ENCODE peak calls at places on chromosomes 2 and 18, in seven cellular contexts. O, F, P, V, L, U and W are unnamed samples.

GRCh38 chr18:500556-501405 is at the start of gene COLEC12:
- DNase-seq in O (peak; percentile 32), F (no peak), P (peak; percentile 21), V (no peak), L (peak; percentile 20), U (peak; percentile 58), W (peak; percentile 50)

GRCh38 chr2:63627866-63628265 is 39.1 kb downstream of the MDH1 start:
- DNase-seq in O (no peak), F (no peak), P (no peak), V (no peak), L (no peak), U (no peak), W (no peak)

GRCh38 chr18:37567061-37567993 is 1.7 kb upstream of the CELF4 start:
- DNase-seq in O (no peak), F (no peak), P (no peak), V (no peak), L (no peak), U (no peak), W (no peak)

GRCh38 chr18:32366586-32367538 is 103.8 kb downstream of the GAREM1 start:
- DNase-seq in O (no peak), F (no peak), P (no peak), V (no peak), L (peak; percentile 54), U (no peak), W (no peak)

GRCh38 chr2:172102159-172102857 is 392 bp downstream of the DLX2 start:
- DNase-seq in O (no peak), F (no peak), P (no peak), V (peak; percentile 89), L (peak; percentile 95), U (no peak), W (no peak)

GRCh38 chr2:204234879-204235278 is 298.3 kb downstream of the ICOS start:
- DNase-seq in O (peak; percentile 36), F (no peak), P (no peak), V (no peak), L (peak; percentile 4), U (no peak), W (no peak)

GRCh38 chr2:217331577-217332139 is 471.8 kb upstream of the TNP1 start:
- DNase-seq in O (no peak), F (no peak), P (no peak), V (no peak), L (no peak), U (peak; percentile 11), W (no peak)

GRCh38 chr2:28717339-28717758 is 34.3 kb upstream of the PPP1CB start:
- DNase-seq in O (peak; percentile 75), F (no peak), P (peak; percentile 60), V (peak; percentile 12), L (peak; percentile 93), U (no peak), W (peak; percentile 44)

GRCh38 chr2:133414486-133415209 is 153.6 kb downstream of the NCKAP5 start:
- DNase-seq in O (no peak), F (no peak), P (no peak), V (no peak), L (no peak), U (no peak), W (no peak)

GRCh38 chr2:121038831-121039230 is 246.2 kb downstream of the TFCP2L1 start:
- DNase-seq in O (no peak), F (no peak), P (no peak), V (no peak), L (no peak), U (no peak), W (no peak)

GRCh38 chr2:100976634-100977391 is 25.3 kb upstream of the RPL31 start:
- DNase-seq in O (no peak), F (no peak), P (no peak), V (no peak), L (peak; percentile 56), U (no peak), W (no peak)

GRCh38 chr18:48770243-48770642 is 180.5 kb downstream of the SMAD7 start:
- DNase-seq in O (no peak), F (no peak), P (no peak), V (no peak), L (no peak), U (no peak), W (no peak)

GRCh38 chr2:200786423-200786822 is 25.3 kb upstream of the BZW1 start:
- DNase-seq in O (no peak), F (no peak), P (no peak), V (no peak), L (no peak), U (no peak), W (no peak)

GRCh38 chr2:66461751-66462150 is 26.8 kb downstream of the MEIS1 start:
- DNase-seq in O (no peak), F (no peak), P (no peak), V (no peak), L (peak; percentile 82), U (no peak), W (no peak)

GRCh38 chr2:133264951-133265949 is 303.0 kb downstream of the NCKAP5 start:
- DNase-seq in O (peak; percentile 42), F (peak; percentile 45), P (no peak), V (no peak), L (peak; percentile 86), U (peak; percentile 35), W (peak; percentile 53)

GRCh38 chr2:18910843-18911242 is 321.5 kb upstream of the NT5C1B start:
- DNase-seq in O (no peak), F (no peak), P (no peak), V (no peak), L (peak; percentile 9), U (no peak), W (no peak)

GRCh38 chr2:58140508-58141072 is 94.0 kb downstream of the VRK2 start:
- DNase-seq in O (no peak), F (no peak), P (no peak), V (no peak), L (no peak), U (no peak), W (no peak)

GRCh38 chr2:101380376-101380775 is 6.9 kb downstream of the CREG2 start:
- DNase-seq in O (peak; percentile 65), F (no peak), P (peak; percentile 44), V (no peak), L (no peak), U (no peak), W (peak; percentile 53)

GRCh38 chr18:9842446-9842845 is 43.3 kb upstream of the TXNDC2 start:
- DNase-seq in O (no peak), F (no peak), P (no peak), V (no peak), L (no peak), U (no peak), W (no peak)

GRCh38 chr2:201237486-201238241 is 22.7 kb upstream of the CASP8 start:
- DNase-seq in O (no peak), F (no peak), P (no peak), V (no peak), L (no peak), U (no peak), W (no peak)

GRCh38 chr2:16282511-16282910 is 342.2 kb downstream of the MYCN start:
- DNase-seq in O (no peak), F (no peak), P (no peak), V (no peak), L (no peak), U (no peak), W (no peak)
- H3K27ac ChIP-seq in O (no peak overlapping the region), F (no peak overlapping the region), P (no peak overlapping the region), V (no peak overlapping the region), L (no peak overlapping the region), U (no peak overlapping the region), W (no peak overlapping the region)

GRCh38 chr2:128315829-128316776 is 2.6 kb downstream of the HS6ST1 start:
- DNase-seq in O (peak; percentile 16), F (peak; percentile 30), P (no peak), V (no peak), L (no peak), U (no peak), W (peak; percentile 11)

GRCh38 chr2:128314026-128314347 is 4.7 kb downstream of the HS6ST1 start:
- DNase-seq in O (no peak), F (no peak), P (no peak), V (no peak), L (no peak), U (no peak), W (no peak)

GRCh38 chr2:128314348-128315121 is 4.1 kb downstream of the HS6ST1 start:
- DNase-seq in O (no peak), F (peak; percentile 32), P (no peak), V (no peak), L (no peak), U (no peak), W (no peak)

GRCh38 chr2:128316777-128317185 is 1.9 kb downstream of the HS6ST1 start:
- DNase-seq in O (no peak), F (peak; percentile 33), P (no peak), V (no peak), L (no peak), U (no peak), W (no peak)

GRCh38 chr2:128315122-128315828 is 3.4 kb downstream of the HS6ST1 start:
- DNase-seq in O (peak; percentile 13), F (peak; percentile 31), P (no peak), V (no peak), L (no peak), U (no peak), W (peak; percentile 7)
- H3K4me3 ChIP-seq in O (no peak overlapping the region), F (peak overlapping the region; percentile 71), P (no peak overlapping the region), V (no peak overlapping the region), L (peak overlapping the region; percentile 90), U (peak overlapping the region; percentile 18), W (no peak overlapping the region)

GRCh38 chr18:35969676-35970075 is 2.8 kb upstream of the RMP24 start:
- DNase-seq in O (no peak), F (no peak), P (no peak), V (no peak), L (no peak), U (no peak), W (no peak)

GRCh38 chr18:35973650-35974049 is 1.2 kb downstream of the RMP24 start:
- DNase-seq in O (no peak), F (no peak), P (no peak), V (no peak), L (no peak), U (no peak), W (no peak)

GRCh38 chr18:35974181-35974580 is 1.7 kb downstream of the RMP24 start:
- DNase-seq in O (no peak), F (no peak), P (no peak), V (no peak), L (no peak), U (no peak), W (no peak)

GRCh38 chr18:35971661-35972196 is 750 bp upstream of the RMP24 start:
- DNase-seq in O (no peak), F (no peak), P (no peak), V (no peak), L (no peak), U (no peak), W (no peak)

GRCh38 chr18:35972197-35973000 is at the start of gene RMP24:
- DNase-seq in O (peak; percentile 93), F (peak; percentile 95), P (peak; percentile 92), V (peak; percentile 99), L (peak; percentile 96), U (peak; percentile 94), W (peak; percentile 95)
- H3K27ac ChIP-seq in O (peak within 1 kb of the TSS; percentile 76), F (peak within 1 kb of the TSS; percentile 87), P (peak within 1 kb of the TSS; percentile 87), V (peak within 1 kb of the TSS; percentile 81), L (peak within 1 kb of the TSS; percentile 83), U (peak within 1 kb of the TSS; percentile 67), W (peak within 1 kb of the TSS; percentile 97)

GRCh38 chr2:240585101-240585500 is 1.4 kb upstream of the CAPN10 start:
- DNase-seq in O (no peak), F (no peak), P (no peak), V (no peak), L (no peak), U (no peak), W (peak; percentile 6)
- H3K4me3 ChIP-seq in O (peak overlapping the region; percentile 79), F (peak overlapping the region; percentile 96), P (peak overlapping the region; percentile 77), V (peak overlapping the region; percentile 92), L (peak overlapping the region; percentile 96), U (peak overlapping the region; percentile 90), W (peak overlapping the region; percentile 98)